ENCODE peak calls at places on chromosomes 16 and 17, in nine cellular contexts. O is naive thymus-derived CD8-positive, alpha-beta T cell; B is ELR; D is AG08395; V is cardiac muscle cell; E is T-helper 9 cell; I is chondrocyte; S is mucosa of gallbladder; C is astrocyte of the spinal cord. W is an unnamed sample.
A peak's percentile ranks its signal among the peaks of the same experiment; 100 is the strongest.

GRCh38 chr17:66964930-66965800 is 658 bp downstream of the CACNG4 start:
- DNase-seq in O (peak; percentile 20), B (peak; percentile 26), D (no peak), V (peak; percentile 47), E (no peak), I (no peak), S (no peak), C (no peak), W (peak; percentile 78)

GRCh38 chr17:82497483-82498405 is 21.8 kb upstream of the FOXK2 start:
- DNase-seq in O (peak; percentile 43), B (peak; percentile 63), D (peak; percentile 15), V (peak; percentile 68), E (peak; percentile 37), I (no peak), S (no peak), C (peak; percentile 44), W (no peak)

GRCh38 chr17:70891301-70891700 is 722.0 kb downstream of the KCNJ2 start:
- DNase-seq in O (no peak), B (no peak), D (no peak), V (no peak), E (no peak), I (no peak), S (no peak), C (no peak), W (no peak)

GRCh38 chr17:63831505-63831904 is 4.0 kb upstream of the FTSJ3 start:
- DNase-seq in O (no peak), B (no peak), D (no peak), V (no peak), E (no peak), I (no peak), S (no peak), C (no peak), W (no peak)

GRCh38 chr17:74842599-74843351 is 16.9 kb downstream of the GRIN2C start:
- DNase-seq in O (no peak), B (peak; percentile 76), D (peak; percentile 89), V (peak; percentile 79), E (no peak), I (no peak), S (peak; percentile 54), C (peak; percentile 37), W (peak; percentile 97)

GRCh38 chr16:1530349-1530882 is 3.0 kb upstream of the TMEM204 start:
- DNase-seq in O (no peak), B (no peak), D (no peak), V (no peak), E (no peak), I (no peak), S (no peak), C (no peak), W (no peak)

GRCh38 chr16:29678691-29679267 is at the start of gene QPRT:
- DNase-seq in O (no peak), B (peak; percentile 24), D (peak; percentile 50), V (peak; percentile 90), E (no peak), I (no peak), S (no peak), C (peak; percentile 45), W (peak; percentile 89)

GRCh38 chr16:31112711-31113419 is 4.6 kb upstream of the KAT8 start:
- DNase-seq in O (no peak), B (no peak), D (no peak), V (no peak), E (no peak), I (no peak), S (no peak), C (no peak), W (no peak)

GRCh38 chr17:1649116-1649843 is 386 bp downstream of the RILP start:
- DNase-seq in O (peak; percentile 76), B (peak; percentile 93), D (peak; percentile 93), V (peak; percentile 90), E (peak; percentile 65), I (no peak), S (peak; percentile 82), C (peak; percentile 92), W (peak; percentile 63)

GRCh38 chr17:41796066-41796895 is 9.8 kb upstream of the JUP start:
- DNase-seq in O (no peak), B (no peak), D (no peak), V (no peak), E (no peak), I (no peak), S (no peak), C (no peak), W (peak; percentile 9)

GRCh38 chr17:77674358-77674757 is 284.1 kb upstream of the TNRC6C start:
- DNase-seq in O (no peak), B (no peak), D (no peak), V (no peak), E (no peak), I (no peak), S (no peak), C (no peak), W (no peak)

GRCh38 chr16:66858740-66859396 is 14.7 kb downstream of the CA7 start:
- DNase-seq in O (no peak), B (peak; percentile 55), D (peak; percentile 85), V (no peak), E (no peak), I (no peak), S (peak; percentile 61), C (peak; percentile 47), W (no peak)

GRCh38 chr17:5468075-5468473 is 708 bp downstream of the DHX33 start:
- DNase-seq in O (peak; percentile 18), B (no peak), D (peak; percentile 7), V (no peak), E (no peak), I (no peak), S (no peak), C (peak; percentile 1), W (no peak)

GRCh38 chr17:45353047-45353446 is 36.2 kb upstream of the MAP3K14 start:
- DNase-seq in O (no peak), B (peak; percentile 32), D (no peak), V (no peak), E (no peak), I (no peak), S (no peak), C (no peak), W (no peak)

GRCh38 chr16:1428511-1428910 is 2.4 kb upstream of the PERCC1 start:
- DNase-seq in O (peak; percentile 41), B (peak; percentile 19), D (peak; percentile 29), V (no peak), E (no peak), I (no peak), S (no peak), C (no peak), W (peak; percentile 3)

GRCh38 chr16:57004387-57005250 is 15.3 kb downstream of the NLRC5 start:
- DNase-seq in O (no peak), B (no peak), D (no peak), V (no peak), E (no peak), I (no peak), S (no peak), C (no peak), W (no peak)

GRCh38 chr17:751269-752001 is 629 bp downstream of the GEMIN4 start:
- DNase-seq in O (peak; percentile 58), B (peak; percentile 72), D (peak; percentile 49), V (peak; percentile 35), E (peak; percentile 37), I (no peak), S (peak; percentile 18), C (peak; percentile 34), W (peak; percentile 22)

GRCh38 chr16:75653926-75654325 is 6.4 kb downstream of the TERF2IP start:
- DNase-seq in O (no peak), B (no peak), D (peak; percentile 53), V (no peak), E (no peak), I (no peak), S (no peak), C (peak; percentile 15), W (no peak)

GRCh38 chr16:79651363-79651762 is 50.8 kb upstream of the MAF start:
- DNase-seq in O (no peak), B (no peak), D (peak; percentile 57), V (no peak), E (no peak), I (no peak), S (peak; percentile 63), C (peak; percentile 83), W (no peak)

GRCh38 chr17:8698142-8699050 is 46.2 kb downstream of the CCDC42 start:
- DNase-seq in O (no peak), B (peak; percentile 43), D (peak; percentile 62), V (no peak), E (no peak), I (no peak), S (peak; percentile 28), C (peak; percentile 40), W (no peak)

GRCh38 chr17:79947351-79948031 is 88.2 kb downstream of the TBC1D16 start:
- DNase-seq in O (no peak), B (no peak), D (no peak), V (no peak), E (no peak), I (peak; percentile 88), S (no peak), C (peak; percentile 96), W (no peak)

GRCh38 chr16:84514874-84515835 is 10.7 kb upstream of the MEAK7 start:
- DNase-seq in O (peak; percentile 80), B (no peak), D (no peak), V (peak; percentile 63), E (peak; percentile 64), I (no peak), S (peak; percentile 59), C (no peak), W (no peak)

GRCh38 chr16:24228514-24228913 is 27.6 kb upstream of the CACNG3 start:
- DNase-seq in O (no peak), B (no peak), D (no peak), V (no peak), E (no peak), I (no peak), S (no peak), C (no peak), W (no peak)

GRCh38 chr17:8007836-8008235 is 5.4 kb downstream of the GUCY2D start:
- DNase-seq in O (no peak), B (no peak), D (no peak), V (no peak), E (no peak), I (no peak), S (no peak), C (no peak), W (no peak)

GRCh38 chr17:6393368-6393952 is 41.5 kb downstream of the AIPL1 start:
- DNase-seq in O (no peak), B (no peak), D (no peak), V (no peak), E (no peak), I (no peak), S (no peak), C (no peak), W (no peak)

GRCh38 chr17:77734371-77735050 is 224.0 kb upstream of the TNRC6C start:
- DNase-seq in O (peak; percentile 7), B (peak; percentile 36), D (peak; percentile 81), V (peak; percentile 83), E (no peak), I (no peak), S (peak; percentile 73), C (no peak), W (peak; percentile 22)

GRCh38 chr17:43020789-43021738 is 1.1 kb downstream of the VAT1 start:
- DNase-seq in O (peak; percentile 43), B (peak; percentile 88), D (peak; percentile 91), V (peak; percentile 52), E (peak; percentile 27), I (no peak), S (peak; percentile 62), C (peak; percentile 55), W (peak; percentile 77)

GRCh38 chr17:68381076-68381900 is 76.0 kb downstream of the WIPI1 start:
- DNase-seq in O (no peak), B (peak; percentile 100), D (peak; percentile 80), V (no peak), E (no peak), I (no peak), S (peak; percentile 43), C (peak; percentile 86), W (no peak)

GRCh38 chr16:7513429-7513828 is 180.8 kb downstream of the RBFOX1 start:
- DNase-seq in O (no peak), B (peak; percentile 0), D (no peak), V (no peak), E (no peak), I (no peak), S (no peak), C (no peak), W (peak; percentile 10)

GRCh38 chr17:68649324-68649723 is 48.2 kb upstream of the FAM20A start:
- DNase-seq in O (no peak), B (no peak), D (no peak), V (no peak), E (no peak), I (no peak), S (no peak), C (no peak), W (no peak)

GRCh38 chr17:72890711-72891110 is 201.8 kb downstream of the SLC39A11 start:
- DNase-seq in O (no peak), B (peak; percentile 73), D (peak; percentile 35), V (no peak), E (no peak), I (no peak), S (no peak), C (no peak), W (no peak)